ENCODE peak calls at places on chromosome 9, in nine cellular contexts. H, D, E, B, A, F, K, N and M are unnamed samples.

GRCh38 chr9:124452841-124453585 is 2.8 kb downstream of the ADGRD2 start:
- DNase-seq in K (no peak), N (no peak), F (peak; percentile 31), A (no peak), E (no peak), H (no peak), B (no peak), D (peak; percentile 59), M (no peak)

GRCh38 chr9:16864741-16865434 is 5.6 kb downstream of the BNC2 start:
- DNase-seq in F (no peak), H (no peak), A (no peak), N (no peak), D (no peak), B (no peak), E (peak; percentile 66), K (no peak), M (no peak)

GRCh38 chr9:19286634-19287188 is 56.2 kb downstream of the DENND4C start:
- DNase-seq in A (no peak), H (no peak), K (no peak), F (no peak), D (no peak), N (no peak), E (peak; percentile 35), B (no peak), M (no peak)

GRCh38 chr9:16482764-16483163 is 387.7 kb downstream of the BNC2 start:
- DNase-seq in A (no peak), N (no peak), B (no peak), H (no peak), F (peak; percentile 24), D (no peak), E (no peak), K (no peak), M (no peak)

GRCh38 chr9:7536310-7536939 is 263.2 kb downstream of the DMAC1 start:
- DNase-seq in H (peak; percentile 18), F (peak; percentile 58), N (peak; percentile 15), B (no peak), D (no peak), A (no peak), K (no peak), E (peak; percentile 64), M (no peak)

GRCh38 chr9:113602126-113603119 is 138.9 kb downstream of the RGS3 start:
- DNase-seq in K (no peak), A (no peak), E (peak; percentile 83), N (no peak), F (peak; percentile 76), H (peak; percentile 53), B (no peak), D (peak; percentile 95), M (no peak)

GRCh38 chr9:34869390-34869789 is 88.7 kb upstream of the PHF24 start:
- DNase-seq in K (no peak), A (no peak), N (no peak), F (no peak), D (no peak), B (no peak), E (peak; percentile 57), H (peak; percentile 7), M (no peak)

GRCh38 chr9:19876569-19877316 is 87.9 kb upstream of the SLC24A2 start:
- DNase-seq in K (no peak), H (no peak), A (no peak), E (peak; percentile 72), N (no peak), B (no peak), F (no peak), D (no peak), M (no peak)

GRCh38 chr9:89139450-89139849 is 39.2 kb downstream of the SHC3 start:
- DNase-seq in N (no peak), D (no peak), F (no peak), H (no peak), K (no peak), E (peak; percentile 41), A (no peak), B (no peak), M (no peak)

GRCh38 chr9:38263534-38263933 is 129.0 kb upstream of the ALDH1B1 start:
- DNase-seq in F (no peak), N (no peak), A (no peak), B (peak; percentile 15), H (peak; percentile 7), E (peak; percentile 58), K (no peak), D (no peak), M (no peak)

GRCh38 chr9:36207546-36208012 is 16.9 kb downstream of the CLTA start:
- DNase-seq in E (peak; percentile 54), H (no peak), D (no peak), K (no peak), A (no peak), B (no peak), N (no peak), F (no peak), M (no peak)

GRCh38 chr9:37251452-37251851 is 131.1 kb downstream of the ZCCHC7 start:
- DNase-seq in N (no peak), E (no peak), A (no peak), D (no peak), B (no peak), F (peak; percentile 4), H (no peak), K (no peak), M (no peak)

GRCh38 chr9:92639791-92640271 is 30.1 kb downstream of the IPPK start:
- DNase-seq in N (no peak), D (no peak), A (no peak), F (no peak), H (no peak), B (peak; percentile 75), E (no peak), K (no peak), M (peak; percentile 48)

GRCh38 chr9:78238061-78239038 is 2.5 kb downstream of the CEP78 start:
- DNase-seq in H (no peak), D (no peak), A (no peak), B (no peak), F (no peak), K (no peak), E (no peak), N (no peak), M (no peak)

GRCh38 chr9:78236511-78236950 is 656 bp downstream of the CEP78 start:
- DNase-seq in H (no peak), N (peak; percentile 1), B (no peak), A (no peak), K (no peak), E (no peak), F (peak; percentile 36), D (no peak), M (no peak)

GRCh38 chr9:78235771-78236510 is at the start of gene CEP78:
- DNase-seq in E (peak; percentile 93), F (peak; percentile 94), K (peak; percentile 86), A (peak; percentile 91), B (peak; percentile 96), H (peak; percentile 85), D (peak; percentile 93), N (peak; percentile 82), M (peak; percentile 93)

GRCh38 chr9:78242041-78242440 is 6.2 kb downstream of the CEP78 start:
- DNase-seq in A (no peak), K (no peak), B (no peak), N (no peak), E (no peak), D (no peak), F (no peak), H (no peak), M (no peak)

GRCh38 chr9:78239506-78239905 is 3.6 kb downstream of the CEP78 start:
- DNase-seq in D (no peak), A (no peak), F (no peak), K (no peak), N (no peak), H (no peak), B (no peak), E (no peak), M (no peak)
- TF ChIP-seq CTCF in D (no peak), A (peak; percentile 65), F (no peak), K (peak; percentile 51), N (no peak), H (no peak), B (peak; percentile 30), E (no peak), M (peak; percentile 46)

GRCh38 chr9:126495411-126496180 is 118.1 kb upstream of the LMX1B start:
- DNase-seq in K (no peak), H (no peak), N (no peak), E (no peak), A (peak; percentile 23), F (no peak), D (no peak), B (no peak), M (no peak)
- TF ChIP-seq CTCF in K (no peak), H (no peak), N (no peak), E (no peak), A (no peak), F (no peak), D (no peak), B (no peak), M (no peak)

GRCh38 chr9:133812077-133812868 is 74.1 kb upstream of the SARDH start:
- DNase-seq in D (no peak), K (no peak), E (no peak), B (no peak), H (no peak), F (no peak), A (no peak), N (no peak), M (no peak)

GRCh38 chr9:133814586-133815090 is 76.5 kb upstream of the SARDH start:
- DNase-seq in B (no peak), N (no peak), A (no peak), H (no peak), K (no peak), E (no peak), F (no peak), D (no peak), M (no peak)

GRCh38 chr9:133810556-133811195 is 72.5 kb upstream of the SARDH start:
- DNase-seq in H (no peak), N (no peak), F (no peak), B (no peak), D (no peak), A (no peak), E (no peak), K (no peak), M (no peak)

GRCh38 chr9:133813749-133814585 is 75.8 kb upstream of the SARDH start:
- DNase-seq in F (no peak), H (no peak), E (no peak), B (no peak), A (no peak), K (no peak), D (no peak), N (no peak), M (no peak)

GRCh38 chr9:133812941-133813748 is 75.0 kb upstream of the SARDH start:
- DNase-seq in A (no peak), E (no peak), H (no peak), B (no peak), D (no peak), K (no peak), N (no peak), F (no peak), M (no peak)
- TF ChIP-seq CTCF in A (no peak), E (no peak), H (no peak), B (no peak), D (no peak), K (no peak), N (no peak), F (no peak), M (no peak)

DNA sequence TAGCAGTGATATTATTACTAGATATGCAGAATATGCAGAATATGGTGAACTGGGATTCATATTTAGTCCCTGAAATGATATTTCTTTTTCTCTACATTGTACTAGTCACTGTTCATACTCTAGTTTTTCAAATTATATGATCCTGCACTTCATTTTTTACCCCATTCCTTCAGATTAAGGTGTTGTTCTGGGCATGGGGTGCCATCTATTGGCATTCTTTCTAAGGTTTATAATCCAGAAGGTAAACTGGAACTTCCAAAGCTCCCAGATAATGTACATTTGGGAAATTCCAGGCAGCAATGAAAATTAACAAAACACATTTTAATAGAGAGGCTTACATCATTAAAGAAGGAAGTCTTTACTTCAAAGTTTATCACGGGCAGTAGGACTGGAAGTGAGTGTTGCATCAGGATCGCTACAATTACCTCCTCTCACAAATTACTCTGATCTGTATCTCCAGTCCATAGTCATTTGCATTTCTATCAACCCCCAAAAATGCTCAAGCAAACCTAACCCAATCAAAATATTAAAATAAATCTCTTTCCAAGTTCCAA is 12.5 kb downstream of the RFX3 start:
- DNase-seq in B (no peak), N (no peak), A (no peak), F (no peak), E (no peak), K (no peak), H (no peak), D (no peak), M (no peak)
- TF ChIP-seq CTCF in B (no peak), N (no peak), A (peak; percentile 59), F (no peak), E (no peak), K (no peak), H (no peak), D (no peak), M (no peak)